ENCODE peak calls at places on chromosomes 13 and 19, in eight cellular contexts. E is activated CD4-positive, CD25-positive, alpha-beta regulatory T cell treated with anti-CD3 and anti-CD28 coated beads, Interleukin-2, amount 50 U/mL, for 24 hours; R is left ventricle myocardium superior; F is activated naive CD8-positive, alpha-beta T cell treated with anti-CD3 and anti-CD28 coated beads, Interleukin-2, amount 10 ng/mL, durations not matched to agents 7 days and 5 days; M is mucosa of descending colon; X is Right ventricle myocardium superior; P is activated T-cell treated with anti-CD3 and anti-CD28 coated beads, Interleukin-2, amount 50 U/mL, for 4 hours; D is Panc1. A is an unnamed sample.

GRCh38 chr13:109868583-109869311 is 82.4 kb upstream of the IRS2 start:
- ATAC-seq in E (no peak), R (no peak), F (no peak), M (peak), X (no peak), P (no peak), D (no peak), A (no peak)

GRCh38 chr13:97223711-97224461 is 1.8 kb downstream of the MBNL2 start:
- ATAC-seq in E (no peak), R (peak), F (no peak), M (peak), X (peak), P (no peak), D (peak), A (no peak)

GRCh38 chr13:28590450-28590849 is 68.5 kb upstream of the POMP start:
- ATAC-seq in E (no peak), R (no peak), F (no peak), M (no peak), X (no peak), P (no peak), D (no peak), A (no peak)

GRCh38 chr19:1880611-1881392 is 4.5 kb downstream of the ABHD17A start:
- ATAC-seq in E (no peak), R (no peak), F (no peak), M (no peak), X (no peak), P (no peak), D (no peak), A (no peak)

GRCh38 chr13:111388851-111389500 is 68.5 kb downstream of the TEX29 start:
- ATAC-seq in E (peak), R (no peak), F (peak), M (no peak), X (no peak), P (peak), D (no peak), A (no peak)

GRCh38 chr13:28379371-28380083 is 115.4 kb downstream of the FLT1 start:
- ATAC-seq in E (no peak), R (no peak), F (no peak), M (no peak), X (no peak), P (no peak), D (no peak), A (no peak)

GRCh38 chr13:45335397-45336024 is 5.5 kb downstream of the TPT1 start:
- ATAC-seq in E (no peak), R (no peak), F (no peak), M (no peak), X (no peak), P (no peak), D (no peak), A (no peak)

GRCh38 chr13:22175211-22175610 is 504.3 kb downstream of the FGF9 start:
- ATAC-seq in E (no peak), R (no peak), F (no peak), M (no peak), X (no peak), P (no peak), D (no peak), A (no peak)

GRCh38 chr13:74064805-74065204 is 69.4 kb downstream of the KLF12 start:
- ATAC-seq in E (peak), R (no peak), F (no peak), M (no peak), X (no peak), P (peak), D (no peak), A (no peak)

GRCh38 chr13:80955487-80955886 is 614.6 kb upstream of the SPRY2 start:
- ATAC-seq in E (no peak), R (no peak), F (no peak), M (no peak), X (no peak), P (no peak), D (no peak), A (no peak)

GRCh38 chr13:103288114-103288513 is 221.9 kb upstream of the SLC10A2 start:
- ATAC-seq in E (no peak), R (peak), F (no peak), M (no peak), X (peak), P (no peak), D (no peak), A (peak)

GRCh38 chr13:95533545-95534135 is 18.9 kb upstream of the CLDN10 start:
- ATAC-seq in E (no peak), R (no peak), F (no peak), M (peak), X (no peak), P (no peak), D (peak), A (no peak)

GRCh38 chr13:30743319-30744055 is 8.1 kb downstream of the ALOX5AP start:
- ATAC-seq in E (no peak), R (peak), F (peak), M (peak), X (peak), P (no peak), D (peak), A (peak)

GRCh38 chr13:112836940-112837339 is 132.1 kb upstream of the MCF2L start:
- ATAC-seq in E (no peak), R (no peak), F (no peak), M (no peak), X (no peak), P (no peak), D (no peak), A (no peak)

GRCh38 chr13:97559981-97560380 is 126.0 kb downstream of the RAP2A start:
- ATAC-seq in E (no peak), R (no peak), F (no peak), M (no peak), X (no peak), P (no peak), D (no peak), A (no peak)

GRCh38 chr19:16293133-16294085 is 31.2 kb upstream of the KLF2 start:
- ATAC-seq in E (no peak), R (peak), F (no peak), M (peak), X (peak), P (no peak), D (peak), A (no peak)

GRCh38 chr19:35337081-35337983 is 8.3 kb downstream of the CD22 start:
- ATAC-seq in E (no peak), R (no peak), F (no peak), M (peak), X (no peak), P (no peak), D (no peak), A (no peak)

GRCh38 chr13:73618275-73618865 is 515.8 kb downstream of the KLF12 start:
- ATAC-seq in E (no peak), R (no peak), F (no peak), M (peak), X (no peak), P (no peak), D (no peak), A (no peak)

GRCh38 chr13:91278291-91278690 is 69.2 kb upstream of the MIR17HG start:
- ATAC-seq in E (no peak), R (no peak), F (no peak), M (no peak), X (no peak), P (no peak), D (no peak), A (no peak)

GRCh38 chr19:51439021-51439465 is 19.2 kb downstream of the SIGLEC8 start:
- ATAC-seq in E (no peak), R (no peak), F (no peak), M (peak), X (no peak), P (no peak), D (no peak), A (peak)

GRCh38 chr19:4553092-4553695 is 6.3 kb downstream of the SEMA6B start:
- ATAC-seq in E (no peak), R (no peak), F (no peak), M (no peak), X (no peak), P (no peak), D (no peak), A (no peak)

GRCh38 chr13:37395544-37395943 is 203.0 kb downstream of the POSTN start:
- ATAC-seq in E (no peak), R (no peak), F (no peak), M (no peak), X (no peak), P (no peak), D (no peak), A (no peak)

GRCh38 chr19:45547965-45548609 is 36.5 kb downstream of the OPA3 start:
- ATAC-seq in E (no peak), R (peak), F (no peak), M (peak), X (no peak), P (no peak), D (peak), A (peak)

GRCh38 chr19:36573948-36574726 is 1.0 kb upstream of the ZNF529 start:
- ATAC-seq in E (no peak), R (peak), F (peak), M (peak), X (peak), P (no peak), D (peak), A (peak)

A was measured in esophagus mucosa.